ENCODE peak calls at places on chromosomes 7 and 10, in five cellular contexts. N, T, U, Q and Y are unnamed samples.

GRCh38 chr7:156177396-156178055 is 365.3 kb upstream of the SHH start:
- DNase-seq in Q (no peak), N (no peak), T (peak; percentile 68), U (no peak), Y (no peak)

GRCh38 chr7:114102131-114102530 is 183.3 kb upstream of the PPP1R3A start:
- DNase-seq in T (no peak), N (no peak), Q (no peak), U (no peak), Y (no peak)

GRCh38 chr10:52312999-52313349 is 1.1 kb upstream of the DKK1 start:
- DNase-seq in N (no peak), Q (no peak), U (no peak), T (no peak), Y (no peak)

GRCh38 chr10:58137813-58138212 is 129.9 kb downstream of the IPMK start:
- DNase-seq in T (peak; percentile 26), U (no peak), N (no peak), Q (no peak), Y (no peak)

GRCh38 chr7:115183431-115184057 is 261.6 kb downstream of the MDFIC start:
- DNase-seq in Q (no peak), N (no peak), U (no peak), T (no peak), Y (no peak)

GRCh38 chr7:51318886-51319579 is 2.4 kb upstream of the COBL start:
- DNase-seq in Q (no peak), T (no peak), N (no peak), U (no peak), Y (no peak)

GRCh38 chr10:118948784-118949183 is 80.7 kb upstream of the NANOS1 start:
- DNase-seq in Q (no peak), U (no peak), N (no peak), T (no peak), Y (no peak)

GRCh38 chr7:69932034-69932628 is 333.9 kb downstream of the AUTS2 start:
- DNase-seq in T (peak; percentile 13), U (no peak), Q (no peak), N (peak; percentile 12), Y (peak; percentile 24)

GRCh38 chr10:46020871-46021553 is 9.4 kb downstream of the NCOA4 start:
- DNase-seq in U (no peak), T (no peak), N (no peak), Q (no peak), Y (no peak)

GRCh38 chr7:127137146-127137545 is 115.6 kb downstream of the GRM8 start:
- DNase-seq in T (no peak), Q (no peak), U (no peak), N (no peak), Y (no peak)

GRCh38 chr7:75993689-75994387 is 557 bp downstream of the TMEM120A start:
- DNase-seq in Q (peak; percentile 24), U (peak; percentile 50), N (peak; percentile 61), T (no peak), Y (peak; percentile 13)

GRCh38 chr10:34710391-34710751 is 104.7 kb downstream of the PARD3 start:
- DNase-seq in T (no peak), U (no peak), N (no peak), Q (no peak), Y (no peak)

GRCh38 chr7:45176886-45177731 is 19.5 kb downstream of the RAMP3 start:
- DNase-seq in N (no peak), Q (no peak), T (no peak), U (peak; percentile 22), Y (no peak)

GRCh38 chr10:104614245-104614831 is 26.8 kb upstream of the SORCS3 start:
- DNase-seq in T (no peak), N (peak; percentile 66), U (peak; percentile 36), Q (no peak), Y (peak; percentile 21)

GRCh38 chr10:17504547-17505245 is 50.3 kb upstream of the ST8SIA6 start:
- DNase-seq in Q (no peak), U (no peak), N (no peak), T (no peak), Y (no peak)